ENCODE peak calls at places on chromosomes 12 and 14, in four cellular contexts. One of them, this sample, is unnamed.

GRCh38 chr12:42213954-42214426 is 24.1 kb downstream of the YAF2 start:
- DNase-seq in H1: no peak
- DNase-seq in endothelial cell of umbilical vein: peak; percentile 24
- DNase-seq in fibroblast of lung: peak; percentile 75
- DNase-seq in this sample: no peak

GRCh38 chr12:116687888-116688287 is 50.0 kb downstream of the SPRING1 start:
- DNase-seq in H1: peak; percentile 76
- DNase-seq in endothelial cell of umbilical vein: peak; percentile 28
- DNase-seq in fibroblast of lung: peak; percentile 5
- DNase-seq in this sample: peak; percentile 39

GRCh38 chr12:70885952-70886351 is 34.6 kb downstream of the PTPRR start:
- DNase-seq in H1: no peak
- DNase-seq in endothelial cell of umbilical vein: no peak
- DNase-seq in fibroblast of lung: no peak
- DNase-seq in this sample: no peak

GRCh38 chr12:4849024-4849594 is 60.6 kb upstream of the KCNA1 start:
- DNase-seq in H1: no peak
- DNase-seq in endothelial cell of umbilical vein: peak; percentile 32
- DNase-seq in fibroblast of lung: peak; percentile 33
- DNase-seq in this sample: peak; percentile 81

GRCh38 chr12:62603061-62603810 is 136.6 kb downstream of the MON2 start:
- DNase-seq in H1: peak; percentile 44
- DNase-seq in endothelial cell of umbilical vein: peak; percentile 90
- DNase-seq in fibroblast of lung: peak; percentile 81
- DNase-seq in this sample: peak; percentile 94

GRCh38 chr14:57405562-57405961 is 15.2 kb downstream of the NAA30 start:
- DNase-seq in H1: no peak
- DNase-seq in endothelial cell of umbilical vein: no peak
- DNase-seq in fibroblast of lung: no peak
- DNase-seq in this sample: no peak

GRCh38 chr12:85642810-85643209 is 193.4 kb downstream of the RASSF9 start:
- DNase-seq in H1: no peak
- DNase-seq in endothelial cell of umbilical vein: no peak
- DNase-seq in fibroblast of lung: no peak
- DNase-seq in this sample: peak; percentile 19

GRCh38 chr14:104843006-104843405 is 22.1 kb upstream of the CEP170B start:
- DNase-seq in H1: no peak
- DNase-seq in endothelial cell of umbilical vein: no peak
- DNase-seq in fibroblast of lung: no peak
- DNase-seq in this sample: no peak

GRCh38 chr12:32568241-32568640 is 110.9 kb upstream of the DNM1L start:
- DNase-seq in H1: no peak
- DNase-seq in endothelial cell of umbilical vein: peak; percentile 87
- DNase-seq in fibroblast of lung: peak; percentile 97
- DNase-seq in this sample: peak; percentile 93

GRCh38 chr12:99824900-99825562 is 159.7 kb downstream of the ANKS1B start:
- DNase-seq in H1: no peak
- DNase-seq in endothelial cell of umbilical vein: no peak
- DNase-seq in fibroblast of lung: no peak
- DNase-seq in this sample: no peak

GRCh38 chr12:22691319-22691718 is 66.3 kb downstream of the ETNK1 start:
- DNase-seq in H1: no peak
- DNase-seq in endothelial cell of umbilical vein: no peak
- DNase-seq in fibroblast of lung: no peak
- DNase-seq in this sample: no peak

GRCh38 chr14:54048736-54049135 is 92.1 kb upstream of the BMP4 start:
- DNase-seq in H1: no peak
- DNase-seq in endothelial cell of umbilical vein: no peak
- DNase-seq in fibroblast of lung: no peak
- DNase-seq in this sample: no peak

GRCh38 chr12:96412431-96412830 is 12.2 kb upstream of the CDK17 start:
- DNase-seq in H1: no peak
- DNase-seq in endothelial cell of umbilical vein: no peak
- DNase-seq in fibroblast of lung: no peak
- DNase-seq in this sample: no peak

GRCh38 chr14:105156414-105157375 is 11.9 kb downstream of the JAG2 start:
- DNase-seq in H1: no peak
- DNase-seq in endothelial cell of umbilical vein: no peak
- DNase-seq in fibroblast of lung: no peak
- DNase-seq in this sample: peak; percentile 93

GRCh38 chr14:104396682-104397470 is 182.7 kb upstream of the C14orf180 start:
- DNase-seq in H1: no peak
- DNase-seq in endothelial cell of umbilical vein: no peak
- DNase-seq in fibroblast of lung: no peak
- DNase-seq in this sample: peak; percentile 62

DNA sequence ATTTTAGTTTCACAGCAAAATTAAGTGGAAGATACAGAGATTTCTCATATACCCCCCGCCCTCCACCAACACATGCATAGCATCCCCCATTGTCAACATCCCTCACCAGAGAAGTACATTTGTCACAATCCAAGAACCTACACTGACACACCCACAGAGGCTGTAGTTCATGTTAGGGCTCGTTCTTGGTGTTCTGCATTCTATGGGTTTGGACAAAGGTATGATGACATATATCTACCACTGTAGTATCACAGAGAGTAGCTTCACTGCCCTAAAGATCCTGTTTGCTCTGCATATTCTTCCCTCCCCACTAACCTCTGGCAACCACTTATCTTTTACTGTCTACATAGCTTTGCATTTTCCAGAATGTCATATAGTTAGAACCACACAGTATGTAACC is 444.6 kb upstream of the DCN start:
- DNase-seq in H1: no peak
- DNase-seq in endothelial cell of umbilical vein: no peak
- DNase-seq in fibroblast of lung: no peak
- DNase-seq in this sample: no peak
- H3K79me2 ChIP-seq in H1: no peaks in the 10 kb centered on the region
- H3K79me2 ChIP-seq in endothelial cell of umbilical vein: no peaks in the 10 kb centered on the region
- H3K79me2 ChIP-seq in fibroblast of lung: no peaks in the 10 kb centered on the region
- H3K79me2 ChIP-seq in this sample: no peaks in the 10 kb centered on the region

GRCh38 chr12:80494836-80495235 is 50.8 kb downstream of the PTPRQ start:
- DNase-seq in H1: no peak
- DNase-seq in endothelial cell of umbilical vein: no peak
- DNase-seq in fibroblast of lung: no peak
- DNase-seq in this sample: no peak
- H4K20me1 ChIP-seq in H1: no peaks in the 10 kb centered on the region
- H4K20me1 ChIP-seq in endothelial cell of umbilical vein: no peaks in the 10 kb centered on the region
- H4K20me1 ChIP-seq in fibroblast of lung: no peaks in the 10 kb centered on the region
- H4K20me1 ChIP-seq in this sample: no peaks in the 10 kb centered on the region

GRCh38 chr14:99802301-99803105 is 9.3 kb downstream of the EML1 start:
- DNase-seq in H1: no peak
- DNase-seq in endothelial cell of umbilical vein: no peak
- DNase-seq in fibroblast of lung: no peak
- DNase-seq in this sample: peak; percentile 69
- H3K79me2 ChIP-seq in H1: peaks cover 22% of the 10 kb centered on the region
- H3K79me2 ChIP-seq in endothelial cell of umbilical vein: peaks cover 4% of the 10 kb centered on the region
- H3K79me2 ChIP-seq in fibroblast of lung: no peaks in the 10 kb centered on the region
- H3K79me2 ChIP-seq in this sample: peaks cover 67% of the 10 kb centered on the region

DNA sequence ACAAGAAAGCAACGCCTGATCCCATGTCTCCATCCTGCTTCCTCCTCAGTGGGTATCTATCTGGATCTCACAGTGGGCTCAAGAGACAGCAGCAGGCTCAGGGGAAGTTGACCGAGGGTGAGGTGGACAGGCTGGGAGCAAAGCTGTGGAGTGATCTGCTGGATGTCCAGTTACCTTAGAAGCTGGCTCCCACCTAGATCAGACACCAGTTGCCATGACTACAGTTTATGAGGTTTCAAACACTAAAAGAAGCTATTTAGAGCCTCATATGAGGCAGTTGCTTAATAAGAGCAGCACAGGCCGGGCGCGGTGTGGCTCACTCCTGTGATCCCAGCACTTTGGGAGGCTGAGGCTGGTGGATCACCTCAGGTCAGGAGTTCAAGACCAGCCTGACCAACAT is 10.6 kb downstream of the MTRFR start:
- DNase-seq in H1: no peak
- DNase-seq in endothelial cell of umbilical vein: no peak
- DNase-seq in fibroblast of lung: no peak
- DNase-seq in this sample: no peak
- H4K20me1 ChIP-seq in H1: peaks cover 1% of the 10 kb centered on the region
- H4K20me1 ChIP-seq in endothelial cell of umbilical vein: no peaks in the 10 kb centered on the region
- H4K20me1 ChIP-seq in fibroblast of lung: no peaks in the 10 kb centered on the region
- H4K20me1 ChIP-seq in this sample: peaks cover 3% of the 10 kb centered on the region

GRCh38 chr14:99560403-99560802 is 43.6 kb downstream of the CCDC85C start:
- DNase-seq in H1: no peak
- DNase-seq in endothelial cell of umbilical vein: no peak
- DNase-seq in fibroblast of lung: no peak
- DNase-seq in this sample: peak; percentile 45
- H3K79me2 ChIP-seq in H1: peaks cover 51% of the 10 kb centered on the region
- H3K79me2 ChIP-seq in endothelial cell of umbilical vein: no peaks in the 10 kb centered on the region
- H3K79me2 ChIP-seq in fibroblast of lung: peaks cover 6% of the 10 kb centered on the region
- H3K79me2 ChIP-seq in this sample: peaks cover 6% of the 10 kb centered on the region

GRCh38 chr12:131939007-131939406 is 9.9 kb downstream of the PUS1 start:
- DNase-seq in H1: no peak
- DNase-seq in endothelial cell of umbilical vein: no peak
- DNase-seq in fibroblast of lung: no peak
- DNase-seq in this sample: peak; percentile 44
- H4K20me1 ChIP-seq in H1: peaks cover 15% of the 10 kb centered on the region
- H4K20me1 ChIP-seq in endothelial cell of umbilical vein: no peaks in the 10 kb centered on the region
- H4K20me1 ChIP-seq in fibroblast of lung: no peaks in the 10 kb centered on the region
- H4K20me1 ChIP-seq in this sample: peaks cover 5% of the 10 kb centered on the region

This sample was measured in osteoblast.